ENCODE peak calls at places on chromosomes 3 and 15, in seven cellular contexts. Y, B, V, L, P, H and D are unnamed samples.

GRCh38 chr3:119258915-119259314 is 18.2 kb upstream of the B4GALT4 start:
- DNase-seq in Y (no peak), B (no peak), V (no peak), L (no peak), P (no peak), H (no peak), D (no peak)

GRCh38 chr15:99718421-99718820 is 14.8 kb downstream of the LYSMD4 start:
- DNase-seq in Y (no peak), B (no peak), V (no peak), L (no peak), P (no peak), H (no peak), D (no peak)

GRCh38 chr3:52218026-52218425 is 7.4 kb downstream of the TLR9 start:
- DNase-seq in Y (no peak), B (no peak), V (no peak), L (no peak), P (no peak), H (no peak), D (no peak)

GRCh38 chr3:100521439-100521845 is 29.0 kb downstream of the TMEM45A start:
- DNase-seq in Y (no peak), B (no peak), V (no peak), L (no peak), P (no peak), H (no peak), D (no peak)

GRCh38 chr15:93997071-93997658 is 234.2 kb upstream of the MCTP2 start:
- DNase-seq in Y (no peak), B (no peak), V (peak; percentile 34), L (peak; percentile 7), P (no peak), H (no peak), D (peak; percentile 8)

GRCh38 chr3:111801697-111802655 is 57.1 kb upstream of the PHLDB2 start:
- DNase-seq in Y (no peak), B (peak; percentile 88), V (no peak), L (no peak), P (no peak), H (no peak), D (peak; percentile 21)

GRCh38 chr3:166351461-166351860 is 514.2 kb upstream of the BCHE start:
- DNase-seq in Y (no peak), B (peak; percentile 36), V (no peak), L (no peak), P (no peak), H (no peak), D (no peak)

GRCh38 chr3:29212789-29213433 is 68.0 kb upstream of the RBMS3 start:
- DNase-seq in Y (no peak), B (no peak), V (no peak), L (no peak), P (no peak), H (no peak), D (no peak)

GRCh38 chr3:58526124-58526957 is 10.6 kb downstream of the ACOX2 start:
- DNase-seq in Y (no peak), B (peak; percentile 89), V (no peak), L (peak; percentile 88), P (no peak), H (no peak), D (peak; percentile 72)

GRCh38 chr3:77041756-77042155 is 1.9 kb downstream of the ROBO2 start:
- DNase-seq in Y (no peak), B (no peak), V (no peak), L (no peak), P (no peak), H (no peak), D (no peak)

GRCh38 chr3:151733613-151734012 is at the start of gene AADACL2:
- DNase-seq in Y (no peak), B (no peak), V (no peak), L (no peak), P (no peak), H (no peak), D (no peak)

DNA sequence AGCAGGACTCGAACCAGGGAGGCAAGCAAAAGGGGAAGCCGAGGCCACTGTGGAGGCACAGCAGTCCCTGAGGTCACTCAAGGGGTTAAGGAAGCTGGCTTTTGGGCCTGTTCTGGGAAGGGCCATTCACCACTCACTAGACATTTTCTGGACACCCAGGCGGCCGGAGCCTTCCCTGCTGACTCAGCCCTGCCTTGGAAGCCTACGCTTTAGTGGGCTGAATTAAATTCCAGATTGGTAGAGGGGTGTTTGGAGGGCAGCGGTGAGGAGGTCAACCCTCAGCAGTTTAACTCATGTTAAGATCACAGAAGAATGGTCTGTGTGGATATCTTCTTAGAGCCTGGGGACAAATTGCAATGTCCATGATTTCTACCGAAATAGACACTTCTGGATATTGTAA is 152.8 kb downstream of the GABRG3 start:
- DNase-seq in Y (no peak), B (peak; percentile 51), V (no peak), L (no peak), P (no peak), H (no peak), D (no peak)
- H3K9me3 ChIP-seq in Y (no peaks in the 10 kb centered on the region), B (no peaks in the 10 kb centered on the region), V (no peaks in the 10 kb centered on the region), L (peaks cover 50% of the 10 kb centered on the region), P (peaks cover 4% of the 10 kb centered on the region), H (no peaks in the 10 kb centered on the region), D (peaks cover 13% of the 10 kb centered on the region)

GRCh38 chr15:42272768-42273098 is 268 bp upstream of the GANC start:
- DNase-seq in Y (no peak), B (no peak), V (no peak), L (no peak), P (no peak), H (no peak), D (no peak)

GRCh38 chr15:42274693-42274971 is 1.4 kb upstream of the TMEM87A start:
- DNase-seq in Y (no peak), B (no peak), V (no peak), L (no peak), P (no peak), H (no peak), D (no peak)

GRCh38 chr15:42273900-42274692 is 863 bp upstream of the TMEM87A start:
- DNase-seq in Y (no peak), B (peak; percentile 76), V (peak; percentile 18), L (no peak), P (no peak), H (peak; percentile 84), D (no peak)

GRCh38 chr15:42270996-42271395 is 2.0 kb upstream of the GANC start:
- DNase-seq in Y (no peak), B (no peak), V (no peak), L (no peak), P (no peak), H (no peak), D (no peak)

DNA sequence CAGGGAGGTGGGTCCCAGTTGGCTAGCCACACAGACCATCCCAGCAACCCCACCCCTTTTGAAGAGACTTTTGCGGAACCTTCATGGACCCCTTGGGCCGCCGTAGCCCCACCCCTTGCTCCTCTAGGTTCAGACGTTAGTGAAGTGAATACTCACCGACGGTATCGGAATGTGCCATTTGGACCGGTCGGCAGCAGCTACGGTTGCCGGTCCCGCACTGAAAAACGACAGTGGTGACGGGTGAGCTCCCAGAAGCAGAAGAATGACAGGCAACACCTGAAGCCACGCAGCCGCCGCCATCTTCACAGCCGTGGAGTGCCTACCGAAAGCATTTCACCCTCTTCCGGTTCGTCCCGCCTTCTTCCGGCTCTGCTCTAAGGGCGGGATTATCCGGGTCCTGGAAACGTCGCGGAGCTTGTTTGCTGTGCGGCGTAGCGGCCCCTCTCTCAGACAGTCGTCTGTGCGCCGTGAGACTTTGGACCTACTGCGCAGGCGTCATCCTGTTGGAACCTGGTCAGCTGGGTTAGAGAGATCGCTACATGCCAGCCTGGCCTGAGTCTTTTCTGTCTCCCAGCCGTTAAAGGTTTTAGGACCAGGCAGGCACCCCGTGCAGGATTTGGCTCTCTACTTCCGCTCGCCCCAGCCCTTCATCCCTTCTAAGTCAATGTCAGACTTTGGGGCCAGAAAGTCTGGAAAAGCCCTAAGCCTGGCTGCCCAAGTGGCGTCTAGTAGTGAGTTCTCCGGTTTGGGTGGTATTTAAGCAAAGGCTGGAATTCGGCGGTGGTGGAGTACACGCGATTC is at the start of the genes GANC and TMEM87A:
- DNase-seq in Y (peak; percentile 98), B (peak; percentile 97), V (peak; percentile 99), L (peak; percentile 97), P (peak; percentile 89), H (peak; percentile 99), D (peak; percentile 98)
- TF ChIP-seq CTCF in Y (no peak), B (no peak), V (no peak), L (no peak), P (no peak), H (no peak), D (no peak)

GRCh38 chr3:36219398-36219797 is 160.9 kb upstream of the STAC start:
- DNase-seq in Y (no peak), B (peak; percentile 93), V (no peak), L (no peak), P (no peak), H (no peak), D (no peak)
- H3K27ac ChIP-seq in Y (no peak overlapping the region), B (peak overlapping the region; percentile 52), V (no peak overlapping the region), L (no peak overlapping the region), P (no peak overlapping the region), H (no peak overlapping the region), D (no peak overlapping the region)

GRCh38 chr3:43335799-43336198 is 49.5 kb downstream of the SNRK start:
- DNase-seq in Y (no peak), B (no peak), V (no peak), L (no peak), P (no peak), H (no peak), D (no peak)
- H3K9me3 ChIP-seq in Y (peaks cover 14% of the 10 kb centered on the region), B (peaks cover 9% of the 10 kb centered on the region), V (peaks cover 4% of the 10 kb centered on the region), L (peaks cover 8% of the 10 kb centered on the region), P (peaks cover 32% of the 10 kb centered on the region), H (peaks cover 45% of the 10 kb centered on the region), D (peaks cover 23% of the 10 kb centered on the region)

DNA sequence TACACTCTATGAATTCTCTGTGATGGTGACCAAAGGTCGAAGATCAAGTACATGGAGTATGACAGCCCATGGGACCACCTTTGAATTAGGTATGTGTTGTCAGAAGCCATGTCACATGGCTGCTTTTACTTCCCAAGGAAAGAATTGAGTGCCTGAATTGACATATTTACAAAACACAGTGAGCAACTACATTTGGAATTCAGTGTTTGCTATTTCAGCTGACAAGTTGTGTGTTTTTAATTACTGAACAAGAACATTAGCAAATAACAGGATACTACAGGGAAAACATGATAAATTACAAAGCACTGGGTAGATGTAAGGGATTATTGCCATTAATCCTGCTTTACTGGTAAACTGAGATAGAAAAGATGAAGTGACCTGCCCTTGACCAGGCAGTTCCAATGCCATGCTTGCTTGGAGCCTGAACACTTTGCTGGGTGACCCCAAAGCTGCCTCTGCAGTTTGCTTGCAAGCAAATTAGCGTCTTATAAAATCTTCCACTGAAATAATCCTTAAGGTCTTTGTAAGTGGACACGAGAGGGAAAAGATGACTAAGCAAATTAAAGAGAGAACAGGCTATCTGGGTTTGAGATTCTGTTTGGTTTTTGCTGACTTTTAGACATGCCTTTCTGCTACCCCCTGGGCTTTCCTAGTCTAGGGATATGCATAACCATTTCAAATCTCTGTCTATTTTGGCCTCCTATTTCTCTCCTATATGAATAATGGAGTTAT is 98.2 kb downstream of the HCN4 start:
- DNase-seq in Y (no peak), B (no peak), V (no peak), L (no peak), P (no peak), H (no peak), D (no peak)
- TF ChIP-seq CTCF in Y (no peak), B (no peak), V (no peak), L (no peak), P (no peak), H (no peak), D (no peak)